ENCODE peak calls at places on chromosomes 4 and X, in six cellular contexts. Q, Y, F, I, V and U are unnamed samples. For H3K4me1, the result is how much of the 10 kb centered on the place peaks cover.

GRCh38 chr4:85828295-85828910 is 353.5 kb downstream of the ARHGAP24 start:
- DNase-seq in Q (no peak), Y (no peak), F (no peak), I (no peak), V (no peak), U (no peak)

GRCh38 chrX:20521245-20521644 is 254.5 kb upstream of the RPS6KA3 start:
- DNase-seq in Q (no peak), Y (no peak), F (no peak), I (no peak), V (no peak), U (no peak)

GRCh38 chrX:83771664-83772063 is 89.3 kb upstream of the CYLC1 start:
- DNase-seq in Q (no peak), Y (no peak), F (no peak), I (no peak), V (no peak), U (peak)

GRCh38 chr4:89619230-89619962 is 217.6 kb downstream of the SNCA start:
- DNase-seq in Q (no peak), Y (no peak), F (no peak), I (no peak), V (no peak), U (no peak)

GRCh38 chr4:151361966-151362365 is 36.6 kb upstream of the SH3D19 start:
- DNase-seq in Q (no peak), Y (no peak), F (no peak), I (no peak), V (no peak), U (no peak)

GRCh38 chr4:177384856-177385396 is 57.3 kb downstream of the AGA start:
- DNase-seq in Q (no peak), Y (no peak), F (peak), I (no peak), V (no peak), U (no peak)

GRCh38 chr4:76904646-76905190 is 6.8 kb upstream of the SOWAHB start:
- DNase-seq in Q (no peak), Y (no peak), F (no peak), I (no peak), V (no peak), U (no peak)

GRCh38 chrX:115259238-115259875 is 25.5 kb upstream of the LRCH2 start:
- DNase-seq in Q (no peak), Y (no peak), F (no peak), I (no peak), V (peak), U (no peak)

GRCh38 chr4:186196063-186196462 is 4.7 kb downstream of the CYP4V2 start:
- DNase-seq in Q (peak), Y (no peak), F (no peak), I (no peak), V (no peak), U (no peak)

GRCh38 chr4:8410641-8411271 is 29.8 kb downstream of the ACOX3 start:
- DNase-seq in Q (peak), Y (no peak), F (peak), I (peak), V (peak), U (no peak)

GRCh38 chr4:48002267-48002666 is 14.2 kb downstream of the CNGA1 start:
- DNase-seq in Q (no peak), Y (no peak), F (no peak), I (no peak), V (no peak), U (no peak)

GRCh38 chr4:140359571-140360427 is 13.6 kb upstream of the SCOC start:
- DNase-seq in Q (peak), Y (no peak), F (peak), I (peak), V (peak), U (peak)

GRCh38 chrX:45070116-45071007 is 130.3 kb downstream of the DIPK2B start:
- DNase-seq in Q (no peak), Y (peak), F (peak), I (no peak), V (peak), U (no peak)

GRCh38 chr4:39495446-39496208 is 31.6 kb downstream of the UGDH start:
- DNase-seq in Q (no peak), Y (no peak), F (no peak), I (no peak), V (no peak), U (no peak)

DNA sequence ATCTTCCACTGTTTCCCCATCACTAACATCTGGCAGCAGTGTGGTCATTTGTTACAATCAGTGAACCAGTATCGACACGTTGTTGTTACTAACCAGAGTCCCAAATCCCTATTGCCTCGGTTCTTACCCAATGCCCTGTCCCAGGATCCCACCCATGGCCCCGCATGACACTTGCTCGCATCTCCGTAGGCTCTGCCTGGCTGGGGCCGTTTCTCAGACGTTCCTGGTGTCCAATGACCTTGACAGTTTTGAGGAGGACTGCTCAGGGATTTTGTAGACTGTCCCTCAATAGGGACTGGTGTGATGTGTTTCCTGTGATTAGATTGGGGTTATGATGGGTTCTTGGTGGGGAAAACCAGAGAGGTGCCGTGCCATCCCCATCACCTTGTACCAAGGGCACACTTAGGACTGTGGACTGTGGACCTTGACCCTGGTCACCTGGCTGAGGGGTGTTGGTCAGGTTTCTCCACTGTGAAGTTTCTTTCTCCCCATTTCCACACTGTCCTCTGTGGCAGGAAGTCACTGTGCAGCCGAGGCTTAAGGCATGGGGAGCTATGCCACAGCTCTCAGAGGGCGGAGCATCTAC is 108.4 kb downstream of the ADRA2C start:
- DNase-seq in Q (no peak), Y (no peak), F (no peak), I (no peak), V (no peak), U (peak)
- H3K4me1 ChIP-seq in Q (under half), Y (under half), F (under half), I (under half), V (under half), U (under half)

GRCh38 chr4:123345924-123346300 is 50.7 kb upstream of the SPRY1 start:
- DNase-seq in Q (no peak), Y (no peak), F (no peak), I (no peak), V (no peak), U (no peak)
- H3K4me1 ChIP-seq in Q (under half), Y (under half), F (half or more), I (under half), V (under half), U (under half)

GRCh38 chr4:7050481-7051143 is 7.4 kb downstream of the TADA2B start:
- DNase-seq in Q (peak), Y (no peak), F (no peak), I (no peak), V (no peak), U (no peak)

GRCh38 chr4:7048642-7049041 is 5.5 kb downstream of the TADA2B start:
- DNase-seq in Q (no peak), Y (no peak), F (no peak), I (no peak), V (no peak), U (peak)

GRCh38 chr4:7051144-7051495 is 7.9 kb downstream of the TADA2B start:
- DNase-seq in Q (no peak), Y (no peak), F (no peak), I (no peak), V (no peak), U (peak)

GRCh38 chr4:7049739-7050138 is 6.6 kb downstream of the TADA2B start:
- DNase-seq in Q (no peak), Y (no peak), F (no peak), I (no peak), V (no peak), U (no peak)

DNA sequence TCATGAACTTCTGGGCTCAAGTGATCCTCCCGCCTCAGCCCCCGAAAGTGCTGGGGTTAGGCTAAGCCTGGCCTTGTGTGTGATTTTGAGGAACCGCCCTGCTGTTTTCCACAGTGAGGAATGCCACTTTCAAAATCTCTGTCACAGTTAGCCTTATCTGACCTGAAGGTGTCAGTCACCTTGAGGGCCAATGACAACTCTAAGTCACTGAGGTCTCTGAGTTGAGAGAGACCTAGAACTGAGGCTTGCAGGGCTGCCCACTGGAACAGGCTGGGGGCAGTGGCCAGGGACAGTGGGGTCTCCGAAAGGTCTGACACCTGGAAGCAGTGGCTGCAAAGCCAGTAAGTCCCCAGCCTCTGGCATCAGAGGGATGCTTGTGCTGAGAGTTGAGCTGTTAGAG is 6.1 kb downstream of the TADA2B start:
- DNase-seq in Q (no peak), Y (no peak), F (no peak), I (no peak), V (no peak), U (no peak)
- H3K4me1 ChIP-seq in Q (under half), Y (under half), F (under half), I (half or more), V (under half), U (under half)

DNA sequence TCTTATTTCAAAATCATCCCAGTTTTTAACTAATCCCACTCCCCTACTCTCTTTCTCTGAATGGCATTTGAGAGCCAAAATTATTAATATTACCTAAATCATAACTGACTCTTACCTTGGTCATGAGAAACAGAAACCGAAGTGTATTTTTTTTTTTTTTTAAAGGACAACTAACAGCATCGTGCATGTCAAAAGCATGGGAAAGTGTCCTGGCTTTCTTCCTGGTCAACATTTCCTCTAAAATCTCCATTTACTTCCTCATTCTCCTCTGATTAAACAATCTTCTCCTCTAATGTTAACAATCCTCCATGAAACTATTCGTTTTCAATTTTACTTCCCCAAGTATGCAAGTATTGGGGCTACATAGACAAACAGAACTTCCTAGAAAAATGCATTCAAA is 2.1 kb upstream of the STS start:
- DNase-seq in Q (no peak), Y (no peak), F (no peak), I (no peak), V (no peak), U (no peak)
- H3K4me1 ChIP-seq in Q (under half), Y (under half), F (under half), I (under half), V (under half), U (under half)

GRCh38 chrX:65679071-65679540 is 11.7 kb downstream of the MSN start:
- DNase-seq in Q (no peak), Y (no peak), F (no peak), I (peak), V (no peak), U (no peak)
- H3K4me1 ChIP-seq in Q (under half), Y (under half), F (under half), I (under half), V (under half), U (under half)

GRCh38 chr4:144582105-144582850 is 63.7 kb upstream of the HHIP start:
- DNase-seq in Q (no peak), Y (no peak), F (no peak), I (no peak), V (no peak), U (no peak)
- H3K4me1 ChIP-seq in Q (under half), Y (under half), F (under half), I (under half), V (under half), U (under half)

DNA sequence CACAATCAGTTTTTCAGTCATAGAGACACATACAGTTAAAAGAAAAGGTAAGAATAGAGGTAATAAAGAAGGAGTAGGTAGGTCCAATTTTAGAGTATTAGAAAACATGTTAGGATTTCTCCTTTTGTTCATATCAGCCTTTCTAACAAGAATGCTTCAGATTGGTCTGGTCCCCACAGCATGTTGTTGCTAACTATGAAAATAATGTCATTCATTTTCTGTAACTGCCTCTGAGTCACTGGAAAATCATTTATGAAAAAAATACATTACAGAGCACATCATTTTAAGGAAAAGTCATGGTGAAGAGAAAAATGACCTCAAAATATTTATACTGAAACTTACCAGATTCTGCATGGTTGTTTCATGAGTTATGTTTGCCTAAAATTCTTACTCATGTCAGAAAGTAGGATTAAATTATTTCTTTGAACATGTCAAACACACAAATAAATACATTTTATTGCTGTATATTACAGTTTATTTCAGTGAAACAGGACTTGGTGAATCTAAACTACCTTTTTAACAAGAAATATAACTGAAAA is 35.2 kb downstream of the DTHD1 start:
- DNase-seq in Q (no peak), Y (no peak), F (no peak), I (no peak), V (no peak), U (no peak)
- H3K4me1 ChIP-seq in Q (under half), Y (under half), F (under half), I (under half), V (under half), U (under half)

GRCh38 chrX:1334854-1335253 is 1.7 kb upstream of the IL3RA start:
- DNase-seq in Q (no peak), Y (no peak), F (peak), I (no peak), V (no peak), U (no peak)
- H3K4me1 ChIP-seq in Q (under half), Y (under half), F (under half), I (under half), V (under half), U (under half)

DNA sequence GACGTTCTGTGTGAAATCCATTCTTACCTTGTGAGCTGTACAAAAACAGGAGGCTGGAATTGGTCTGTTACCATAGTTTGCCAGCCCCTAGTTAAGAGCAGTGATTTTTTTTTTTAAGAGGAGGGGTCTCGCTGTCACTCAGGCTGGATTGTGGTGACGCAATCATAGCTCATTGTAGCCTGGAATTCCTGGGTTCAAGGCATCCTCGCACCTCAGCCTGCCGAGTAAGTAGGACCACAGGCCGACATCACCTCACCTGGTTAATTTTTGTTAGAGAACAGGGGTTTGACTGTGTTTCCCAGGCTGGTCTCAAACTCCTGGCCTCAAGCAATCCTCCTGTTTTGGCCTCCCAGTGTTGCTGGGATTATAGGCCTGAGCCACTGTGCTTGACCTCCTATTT is 7.5 kb downstream of the USP9X start:
- DNase-seq in Q (no peak), Y (no peak), F (no peak), I (no peak), V (no peak), U (no peak)
- H3K4me1 ChIP-seq in Q (under half), Y (under half), F (half or more), I (half or more), V (under half), U (under half)

DNA sequence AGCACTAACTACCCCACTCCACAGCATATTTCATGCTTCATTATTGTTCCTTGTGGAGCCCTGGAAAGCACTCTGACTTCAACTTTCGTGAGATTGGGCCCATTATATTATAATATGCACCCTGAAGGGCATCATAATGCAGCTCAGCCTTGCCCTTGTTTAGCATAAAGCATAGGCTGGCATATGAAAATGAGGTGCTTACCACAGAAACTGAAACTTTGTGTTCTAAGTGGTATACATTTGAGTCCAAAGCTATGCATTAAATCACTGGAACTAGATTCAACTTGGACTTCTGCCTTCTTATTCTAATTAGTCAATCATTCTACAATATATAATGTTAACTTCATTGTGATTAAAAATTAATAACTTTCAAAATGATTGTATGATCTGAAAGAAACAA is 1027.9 kb downstream of the STIM2 start:
- DNase-seq in Q (no peak), Y (no peak), F (no peak), I (no peak), V (no peak), U (no peak)
- H3K4me1 ChIP-seq in Q (under half), Y (under half), F (under half), I (under half), V (under half), U (under half)